ENCODE peak calls at places on chromosome 11, in seven cellular contexts. One of them, this sample, is unnamed.

GRCh38 chr11:12692238-12693074 is 18.2 kb downstream of the TEAD1 start:
- DNase-seq in HCT116: peak; percentile 60
- DNase-seq in HEK293T: peak; percentile 69
- DNase-seq in WTC11: no peak
- DNase-seq in K562: no peak
- DNase-seq in GM12878: no peak
- DNase-seq in H1: no peak
- DNase-seq in this sample: peak; percentile 94

GRCh38 chr11:405323-405975 is 9.3 kb downstream of the SIGIRR start:
- DNase-seq in HCT116: no peak
- DNase-seq in HEK293T: no peak
- DNase-seq in WTC11: peak; percentile 30
- DNase-seq in K562: no peak
- DNase-seq in GM12878: no peak
- DNase-seq in H1: no peak
- DNase-seq in this sample: no peak

GRCh38 chr11:114163231-114163631 is 103.7 kb downstream of the ZBTB16 start:
- DNase-seq in HCT116: no peak
- DNase-seq in HEK293T: no peak
- DNase-seq in WTC11: no peak
- DNase-seq in K562: no peak
- DNase-seq in GM12878: no peak
- DNase-seq in H1: no peak
- DNase-seq in this sample: no peak

GRCh38 chr11:102794382-102794781 is 3.6 kb downstream of the MMP1 start:
- DNase-seq in HCT116: peak; percentile 59
- DNase-seq in HEK293T: peak; percentile 53
- DNase-seq in WTC11: peak; percentile 59
- DNase-seq in K562: peak; percentile 19
- DNase-seq in GM12878: no peak
- DNase-seq in H1: no peak
- DNase-seq in this sample: peak; percentile 44

GRCh38 chr11:2173150-2173693 is 1.6 kb upstream of the TH start:
- DNase-seq in HCT116: no peak
- DNase-seq in HEK293T: peak; percentile 47
- DNase-seq in WTC11: peak; percentile 67
- DNase-seq in K562: no peak
- DNase-seq in GM12878: no peak
- DNase-seq in H1: no peak
- DNase-seq in this sample: no peak

GRCh38 chr11:101456812-101457211 is 127.0 kb downstream of the TRPC6 start:
- DNase-seq in HCT116: no peak
- DNase-seq in HEK293T: no peak
- DNase-seq in WTC11: no peak
- DNase-seq in K562: no peak
- DNase-seq in GM12878: no peak
- DNase-seq in H1: no peak
- DNase-seq in this sample: no peak

GRCh38 chr11:105144887-105145286 is 5.3 kb upstream of the CARD18 start:
- DNase-seq in HCT116: peak; percentile 13
- DNase-seq in HEK293T: no peak
- DNase-seq in WTC11: no peak
- DNase-seq in K562: no peak
- DNase-seq in GM12878: no peak
- DNase-seq in H1: no peak
- DNase-seq in this sample: peak; percentile 62

GRCh38 chr11:67436459-67437081 is 912 bp downstream of the PTPRCAP start:
- DNase-seq in HCT116: no peak
- DNase-seq in HEK293T: no peak
- DNase-seq in WTC11: peak; percentile 75
- DNase-seq in K562: peak; percentile 56
- DNase-seq in GM12878: peak; percentile 75
- DNase-seq in H1: peak; percentile 69
- DNase-seq in this sample: no peak

GRCh38 chr11:1548221-1549070 is 23.6 kb downstream of the DUSP8 start:
- DNase-seq in HCT116: peak; percentile 62
- DNase-seq in HEK293T: peak; percentile 33
- DNase-seq in WTC11: peak; percentile 73
- DNase-seq in K562: peak; percentile 49
- DNase-seq in GM12878: no peak
- DNase-seq in H1: no peak
- DNase-seq in this sample: no peak

GRCh38 chr11:48037709-48038468 is 57.5 kb downstream of the PTPRJ start:
- DNase-seq in HCT116: no peak
- DNase-seq in HEK293T: no peak
- DNase-seq in WTC11: no peak
- DNase-seq in K562: no peak
- DNase-seq in GM12878: no peak
- DNase-seq in H1: no peak
- DNase-seq in this sample: no peak

GRCh38 chr11:79482800-79483199 is 42.0 kb upstream of the TENM4 start:
- DNase-seq in HCT116: no peak
- DNase-seq in HEK293T: no peak
- DNase-seq in WTC11: no peak
- DNase-seq in K562: no peak
- DNase-seq in GM12878: peak; percentile 72
- DNase-seq in H1: no peak
- DNase-seq in this sample: no peak

GRCh38 chr11:29842061-29842460 is 174.8 kb downstream of the KCNA4 start:
- DNase-seq in HCT116: no peak
- DNase-seq in HEK293T: no peak
- DNase-seq in WTC11: no peak
- DNase-seq in K562: no peak
- DNase-seq in GM12878: no peak
- DNase-seq in H1: no peak
- DNase-seq in this sample: no peak

GRCh38 chr11:57294225-57295131 is 30.3 kb downstream of the TNKS1BP1 start:
- DNase-seq in HCT116: no peak
- DNase-seq in HEK293T: no peak
- DNase-seq in WTC11: no peak
- DNase-seq in K562: no peak
- DNase-seq in GM12878: no peak
- DNase-seq in H1: no peak
- DNase-seq in this sample: no peak

GRCh38 chr11:33904128-33904527 is 12.3 kb upstream of the LMO2 start:
- DNase-seq in HCT116: no peak
- DNase-seq in HEK293T: no peak
- DNase-seq in WTC11: no peak
- DNase-seq in K562: no peak
- DNase-seq in GM12878: no peak
- DNase-seq in H1: no peak
- DNase-seq in this sample: no peak
- TF ChIP-seq SP1 in HCT116: no peak
- TF ChIP-seq SP1 in HEK293T: no peak
- TF ChIP-seq SP1 in WTC11: no peak
- TF ChIP-seq SP1 in K562: no peak
- TF ChIP-seq SP1 in GM12878: no peak
- TF ChIP-seq SP1 in H1: no peak
- TF ChIP-seq SP1 in this sample: no peak

GRCh38 chr11:130666781-130667251 is 218.4 kb downstream of the ADAMTS15 start:
- DNase-seq in HCT116: no peak
- DNase-seq in HEK293T: no peak
- DNase-seq in WTC11: no peak
- DNase-seq in K562: no peak
- DNase-seq in GM12878: no peak
- DNase-seq in H1: no peak
- DNase-seq in this sample: no peak
- TF ChIP-seq SP1 in HCT116: no peak
- TF ChIP-seq SP1 in HEK293T: no peak
- TF ChIP-seq SP1 in WTC11: no peak
- TF ChIP-seq SP1 in K562: no peak
- TF ChIP-seq SP1 in GM12878: no peak
- TF ChIP-seq SP1 in H1: no peak
- TF ChIP-seq SP1 in this sample: no peak

GRCh38 chr11:65791719-65792213 is 4.9 kb downstream of the OVOL1 start:
- DNase-seq in HCT116: no peak
- DNase-seq in HEK293T: no peak
- DNase-seq in WTC11: no peak
- DNase-seq in K562: no peak
- DNase-seq in GM12878: peak; percentile 73
- DNase-seq in H1: no peak
- DNase-seq in this sample: no peak

GRCh38 chr11:65794570-65795510 is 8.0 kb downstream of the OVOL1 start:
- DNase-seq in HCT116: no peak
- DNase-seq in HEK293T: no peak
- DNase-seq in WTC11: no peak
- DNase-seq in K562: no peak
- DNase-seq in GM12878: no peak
- DNase-seq in H1: no peak
- DNase-seq in this sample: peak; percentile 31

GRCh38 chr11:65793625-65794400 is 7.0 kb downstream of the OVOL1 start:
- DNase-seq in HCT116: no peak
- DNase-seq in HEK293T: no peak
- DNase-seq in WTC11: no peak
- DNase-seq in K562: no peak
- DNase-seq in GM12878: no peak
- DNase-seq in H1: no peak
- DNase-seq in this sample: no peak

GRCh38 chr11:65792456-65792855 is 5.6 kb downstream of the OVOL1 start:
- DNase-seq in HCT116: no peak
- DNase-seq in HEK293T: no peak
- DNase-seq in WTC11: no peak
- DNase-seq in K562: no peak
- DNase-seq in GM12878: no peak
- DNase-seq in H1: no peak
- DNase-seq in this sample: no peak

DNA sequence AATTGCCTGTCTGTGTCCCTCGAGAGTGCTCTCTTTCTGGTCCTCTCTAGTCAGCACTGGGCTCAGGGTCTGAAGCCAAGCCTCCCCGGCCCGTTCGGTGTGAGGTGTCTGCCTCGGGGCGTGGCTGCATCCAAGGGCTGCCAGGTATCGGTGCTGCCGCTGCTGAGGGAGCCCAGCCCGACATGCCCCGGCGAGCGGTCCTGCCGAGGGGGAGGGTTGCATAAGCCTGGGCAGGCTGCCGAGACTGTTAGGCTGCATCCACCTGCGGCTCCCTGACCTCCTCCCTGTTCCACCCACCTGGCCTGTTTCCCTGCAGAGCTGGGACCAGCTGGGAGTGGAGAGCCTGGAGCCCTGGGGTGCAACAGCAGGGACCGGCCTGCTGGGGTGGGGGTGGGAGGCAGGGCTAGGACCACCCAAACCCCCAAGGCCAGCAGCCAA is 6.3 kb downstream of the OVOL1 start:
- DNase-seq in HCT116: no peak
- DNase-seq in HEK293T: no peak
- DNase-seq in WTC11: no peak
- DNase-seq in K562: no peak
- DNase-seq in GM12878: no peak
- DNase-seq in H1: no peak
- DNase-seq in this sample: no peak
- TF ChIP-seq SP1 in HCT116: no peak
- TF ChIP-seq SP1 in HEK293T: no peak
- TF ChIP-seq SP1 in WTC11: no peak
- TF ChIP-seq SP1 in K562: no peak
- TF ChIP-seq SP1 in GM12878: no peak
- TF ChIP-seq SP1 in H1: no peak
- TF ChIP-seq SP1 in this sample: no peak

DNA sequence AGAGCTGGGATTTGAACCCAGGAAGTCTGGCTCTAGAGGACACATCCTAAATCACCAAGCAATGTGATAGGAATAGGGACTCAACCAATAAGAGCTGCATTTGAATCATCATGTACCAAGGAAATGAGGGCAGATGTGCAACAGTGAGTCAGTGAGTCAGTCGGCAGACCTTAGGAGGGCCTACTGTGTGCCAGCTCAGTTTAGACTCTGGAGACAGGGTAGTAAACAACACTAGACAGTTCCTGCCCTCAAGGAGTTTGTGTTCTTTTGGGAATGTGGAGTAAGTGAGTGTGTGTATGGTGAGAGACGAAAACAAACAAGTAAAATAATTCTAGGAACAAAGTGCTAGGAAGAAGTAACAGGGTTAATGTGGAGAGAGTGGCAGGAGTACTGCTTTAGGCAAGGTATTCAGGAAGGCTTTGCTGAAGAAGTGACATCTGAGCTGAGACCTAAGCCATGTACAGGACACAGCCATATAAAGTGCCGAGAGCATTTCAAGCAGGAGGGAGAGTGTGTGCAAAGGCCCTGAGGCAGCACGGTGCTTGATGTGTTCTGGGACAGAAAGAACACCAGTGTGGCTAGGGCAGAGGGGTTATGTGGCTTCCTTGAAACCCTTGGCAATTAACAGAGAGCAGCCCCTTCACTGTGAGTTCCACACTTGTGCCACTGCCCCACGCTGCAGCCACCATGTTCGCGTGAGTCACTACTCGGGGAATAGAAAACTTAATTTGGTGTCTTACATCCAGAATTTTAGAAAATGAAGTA is 11.4 kb downstream of the IL10RA start:
- DNase-seq in HCT116: no peak
- DNase-seq in HEK293T: no peak
- DNase-seq in WTC11: no peak
- DNase-seq in K562: no peak
- DNase-seq in GM12878: no peak
- DNase-seq in H1: no peak
- DNase-seq in this sample: no peak
- TF ChIP-seq SP1 in HCT116: no peak
- TF ChIP-seq SP1 in HEK293T: no peak
- TF ChIP-seq SP1 in WTC11: no peak
- TF ChIP-seq SP1 in K562: no peak
- TF ChIP-seq SP1 in GM12878: no peak
- TF ChIP-seq SP1 in H1: no peak
- TF ChIP-seq SP1 in this sample: no peak

GRCh38 chr11:73140213-73141030 is 1.7 kb downstream of the FCHSD2 start:
- DNase-seq in HCT116: no peak
- DNase-seq in HEK293T: peak; percentile 40
- DNase-seq in WTC11: peak; percentile 45
- DNase-seq in K562: no peak
- DNase-seq in GM12878: no peak
- DNase-seq in H1: no peak
- DNase-seq in this sample: no peak

GRCh38 chr11:73141031-73141308 is 1.1 kb downstream of the FCHSD2 start:
- DNase-seq in HCT116: no peak
- DNase-seq in HEK293T: no peak
- DNase-seq in WTC11: no peak
- DNase-seq in K562: peak; percentile 36
- DNase-seq in GM12878: no peak
- DNase-seq in H1: no peak
- DNase-seq in this sample: no peak

GRCh38 chr11:73143126-73143838 is 1.2 kb upstream of the FCHSD2 start:
- DNase-seq in HCT116: no peak
- DNase-seq in HEK293T: no peak
- DNase-seq in WTC11: no peak
- DNase-seq in K562: peak; percentile 56
- DNase-seq in GM12878: no peak
- DNase-seq in H1: no peak
- DNase-seq in this sample: peak; percentile 67

GRCh38 chr11:73142128-73142377 is at the start of gene FCHSD2:
- DNase-seq in HCT116: no peak
- DNase-seq in HEK293T: no peak
- DNase-seq in WTC11: no peak
- DNase-seq in K562: peak; percentile 93
- DNase-seq in GM12878: no peak
- DNase-seq in H1: no peak
- DNase-seq in this sample: no peak

GRCh38 chr11:73141309-73142127 is 600 bp downstream of the FCHSD2 start:
- DNase-seq in HCT116: peak; percentile 13
- DNase-seq in HEK293T: peak; percentile 53
- DNase-seq in WTC11: peak; percentile 69
- DNase-seq in K562: peak; percentile 34
- DNase-seq in GM12878: no peak
- DNase-seq in H1: no peak
- DNase-seq in this sample: peak; percentile 47
- TF ChIP-seq SP1 in HCT116: no peak
- TF ChIP-seq SP1 in HEK293T: no peak
- TF ChIP-seq SP1 in WTC11: peak; percentile 25
- TF ChIP-seq SP1 in K562: no peak
- TF ChIP-seq SP1 in GM12878: no peak
- TF ChIP-seq SP1 in H1: no peak
- TF ChIP-seq SP1 in this sample: no peak

This sample was measured in HepG2.